ENCODE peak calls at places on chromosomes 2 and 18, in six cellular contexts. One of them, this sample, is unnamed.
A peak's percentile ranks its signal among the peaks of the same experiment; 100 is the strongest.

GRCh38 chr2:84055816-84056215 is 403.3 kb downstream of the SUCLG1 start:
- DNase-seq in HepG2: no peak
- DNase-seq in K562: no peak
- DNase-seq in SK-N-SH: no peak
- DNase-seq in GM12878: no peak
- DNase-seq in H1: no peak
- DNase-seq in this sample: no peak

GRCh38 chr2:151410485-151410833 is 757 bp downstream of the RIF1 start:
- DNase-seq in H1: no peak
- DNase-seq in SK-N-SH: peak; percentile 54
- DNase-seq in GM12878: no peak
- DNase-seq in HepG2: peak; percentile 50
- DNase-seq in K562: peak; percentile 77
- DNase-seq in this sample: peak; percentile 25

GRCh38 chr18:3579701-3580100 is 129.7 kb downstream of the TGIF1 start:
- DNase-seq in GM12878: no peak
- DNase-seq in SK-N-SH: no peak
- DNase-seq in K562: no peak
- DNase-seq in H1: no peak
- DNase-seq in HepG2: no peak
- DNase-seq in this sample: no peak

GRCh38 chr2:68365087-68365486 is at the start of gene PLEK:
- DNase-seq in SK-N-SH: no peak
- DNase-seq in K562: no peak
- DNase-seq in H1: no peak
- DNase-seq in HepG2: no peak
- DNase-seq in GM12878: no peak
- DNase-seq in this sample: peak; percentile 95

GRCh38 chr18:7070466-7070865 is 47.1 kb downstream of the LAMA1 start:
- DNase-seq in K562: no peak
- DNase-seq in GM12878: no peak
- DNase-seq in HepG2: no peak
- DNase-seq in SK-N-SH: no peak
- DNase-seq in H1: no peak
- DNase-seq in this sample: no peak

GRCh38 chr2:109497911-109498870 is 115.6 kb downstream of the SEPTIN10 start:
- DNase-seq in HepG2: no peak
- DNase-seq in H1: no peak
- DNase-seq in K562: no peak
- DNase-seq in SK-N-SH: no peak
- DNase-seq in GM12878: no peak
- DNase-seq in this sample: no peak

GRCh38 chr2:145411493-145411892 is 891.6 kb upstream of the ZEB2 start:
- DNase-seq in HepG2: no peak
- DNase-seq in H1: no peak
- DNase-seq in GM12878: peak; percentile 68
- DNase-seq in K562: peak; percentile 8
- DNase-seq in SK-N-SH: no peak
- DNase-seq in this sample: peak; percentile 12

GRCh38 chr2:187382131-187382530 is 65.9 kb downstream of the CALCRL start:
- DNase-seq in HepG2: no peak
- DNase-seq in K562: no peak
- DNase-seq in GM12878: no peak
- DNase-seq in SK-N-SH: no peak
- DNase-seq in H1: no peak
- DNase-seq in this sample: no peak

GRCh38 chr2:78817430-78817829 is 208.1 kb upstream of the REG3G start:
- DNase-seq in HepG2: no peak
- DNase-seq in K562: no peak
- DNase-seq in H1: no peak
- DNase-seq in SK-N-SH: no peak
- DNase-seq in GM12878: no peak
- DNase-seq in this sample: no peak

GRCh38 chr2:238524584-238524983 is 97.9 kb downstream of the ASB1 start:
- DNase-seq in HepG2: no peak
- DNase-seq in K562: no peak
- DNase-seq in SK-N-SH: no peak
- DNase-seq in GM12878: no peak
- DNase-seq in H1: no peak
- DNase-seq in this sample: no peak

GRCh38 chr2:118185210-118186109 is 97.2 kb downstream of the INSIG2 start:
- DNase-seq in K562: peak; percentile 3
- DNase-seq in HepG2: no peak
- DNase-seq in SK-N-SH: peak; percentile 66
- DNase-seq in H1: peak; percentile 77
- DNase-seq in GM12878: no peak
- DNase-seq in this sample: peak; percentile 14

GRCh38 chr18:46536215-46536874 is 120.7 kb downstream of the LOXHD1 start:
- DNase-seq in GM12878: no peak
- DNase-seq in H1: no peak
- DNase-seq in HepG2: no peak
- DNase-seq in SK-N-SH: no peak
- DNase-seq in K562: peak; percentile 14
- DNase-seq in this sample: no peak

GRCh38 chr2:147172493-147173185 is 672.2 kb upstream of the ACVR2A start:
- DNase-seq in GM12878: no peak
- DNase-seq in HepG2: no peak
- DNase-seq in K562: no peak
- DNase-seq in SK-N-SH: no peak
- DNase-seq in H1: no peak
- DNase-seq in this sample: no peak

GRCh38 chr2:224994221-224994843 is 47.9 kb downstream of the DOCK10 start:
- DNase-seq in HepG2: no peak
- DNase-seq in K562: no peak
- DNase-seq in H1: no peak
- DNase-seq in SK-N-SH: no peak
- DNase-seq in GM12878: no peak
- DNase-seq in this sample: no peak

GRCh38 chr2:179974743-179975142 is 32.4 kb downstream of the CWC22 start:
- DNase-seq in SK-N-SH: no peak
- DNase-seq in H1: no peak
- DNase-seq in HepG2: no peak
- DNase-seq in K562: no peak
- DNase-seq in GM12878: no peak
- DNase-seq in this sample: no peak

GRCh38 chr18:76715012-76715608 is 107.2 kb upstream of the ZNF236 start:
- DNase-seq in GM12878: no peak
- DNase-seq in SK-N-SH: no peak
- DNase-seq in H1: no peak
- DNase-seq in HepG2: no peak
- DNase-seq in K562: no peak
- DNase-seq in this sample: no peak

GRCh38 chr2:1631292-1632005 is 112.9 kb downstream of the PXDN start:
- DNase-seq in GM12878: no peak
- DNase-seq in HepG2: no peak
- DNase-seq in H1: no peak
- DNase-seq in SK-N-SH: no peak
- DNase-seq in K562: no peak
- DNase-seq in this sample: no peak

GRCh38 chr2:126905991-126906390 is 7.3 kb downstream of the TEX51 start:
- DNase-seq in GM12878: no peak
- DNase-seq in SK-N-SH: no peak
- DNase-seq in HepG2: no peak
- DNase-seq in H1: peak; percentile 6
- DNase-seq in K562: no peak
- DNase-seq in this sample: no peak

GRCh38 chr18:73848656-73849055 is 299.0 kb downstream of the FBXO15 start:
- DNase-seq in K562: no peak
- DNase-seq in H1: no peak
- DNase-seq in HepG2: no peak
- DNase-seq in GM12878: no peak
- DNase-seq in SK-N-SH: no peak
- DNase-seq in this sample: no peak

GRCh38 chr18:27843783-27844415 is 333.0 kb downstream of the CDH2 start:
- DNase-seq in H1: no peak
- DNase-seq in GM12878: no peak
- DNase-seq in K562: no peak
- DNase-seq in HepG2: no peak
- DNase-seq in SK-N-SH: no peak
- DNase-seq in this sample: no peak

GRCh38 chr2:28231110-28231621 is 161.5 kb upstream of the FOSL2 start:
- DNase-seq in K562: no peak
- DNase-seq in HepG2: no peak
- DNase-seq in GM12878: no peak
- DNase-seq in H1: no peak
- DNase-seq in SK-N-SH: peak; percentile 27
- DNase-seq in this sample: no peak

GRCh38 chr2:28228419-28228995 is 164.2 kb upstream of the FOSL2 start:
- DNase-seq in HepG2: no peak
- DNase-seq in H1: no peak
- DNase-seq in GM12878: no peak
- DNase-seq in K562: no peak
- DNase-seq in SK-N-SH: no peak
- DNase-seq in this sample: no peak

GRCh38 chr2:28233070-28233718 is 159.5 kb upstream of the FOSL2 start:
- DNase-seq in K562: no peak
- DNase-seq in SK-N-SH: no peak
- DNase-seq in H1: no peak
- DNase-seq in GM12878: no peak
- DNase-seq in HepG2: peak; percentile 25
- DNase-seq in this sample: no peak

GRCh38 chr2:28234807-28235206 is 157.9 kb upstream of the FOSL2 start:
- DNase-seq in H1: no peak
- DNase-seq in GM12878: no peak
- DNase-seq in K562: no peak
- DNase-seq in SK-N-SH: no peak
- DNase-seq in HepG2: no peak
- DNase-seq in this sample: no peak

DNA sequence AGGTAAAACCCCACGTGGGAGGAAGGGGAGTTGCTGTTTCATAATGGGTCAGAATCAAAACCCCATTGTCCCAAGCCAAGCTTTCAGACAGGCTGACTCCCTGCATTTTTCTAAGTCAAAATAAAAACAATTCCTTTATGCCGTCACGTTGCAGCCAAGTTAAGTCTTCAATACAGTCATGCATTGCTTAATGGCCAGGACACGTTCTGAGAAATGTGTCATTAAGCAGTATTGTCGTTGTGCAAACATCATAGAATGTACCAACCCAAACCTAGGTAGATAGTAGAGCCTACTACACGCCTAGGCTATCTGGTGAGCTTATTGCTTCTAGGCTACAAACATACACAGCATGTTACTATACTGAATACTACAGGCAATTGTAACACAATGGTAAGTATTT is 160.4 kb upstream of the FOSL2 start:
- DNase-seq in HepG2: no peak
- DNase-seq in H1: no peak
- DNase-seq in K562: no peak
- DNase-seq in SK-N-SH: no peak
- DNase-seq in GM12878: no peak
- DNase-seq in this sample: no peak
- TF ChIP-seq GABPA in HepG2: no peak
- TF ChIP-seq GABPA in H1: no peak
- TF ChIP-seq GABPA in K562: no peak
- TF ChIP-seq GABPA in SK-N-SH: no peak
- TF ChIP-seq GABPA in GM12878: no peak
- TF ChIP-seq GABPA in this sample: no peak

GRCh38 chr18:9017170-9017899 is 85.2 kb upstream of the NDUFV2 start:
- DNase-seq in SK-N-SH: peak; percentile 34
- DNase-seq in K562: peak; percentile 98
- DNase-seq in GM12878: peak; percentile 20
- DNase-seq in HepG2: peak; percentile 20
- DNase-seq in H1: peak; percentile 79
- DNase-seq in this sample: peak; percentile 67
- H3K4me3 ChIP-seq in SK-N-SH: no peak overlapping the region
- H3K4me3 ChIP-seq in K562: peak overlapping the region; percentile 1
- H3K4me3 ChIP-seq in GM12878: peak overlapping the region; percentile 56
- H3K4me3 ChIP-seq in HepG2: peak overlapping the region; percentile 39
- H3K4me3 ChIP-seq in H1: no peak overlapping the region
- H3K4me3 ChIP-seq in this sample: no peak overlapping the region

GRCh38 chr18:4765401-4765800 is 310.3 kb upstream of the DLGAP1 start:
- DNase-seq in SK-N-SH: no peak
- DNase-seq in K562: no peak
- DNase-seq in HepG2: no peak
- DNase-seq in GM12878: no peak
- DNase-seq in H1: peak; percentile 58
- DNase-seq in this sample: no peak
- TF ChIP-seq CTCF in SK-N-SH: no peak
- TF ChIP-seq CTCF in K562: no peak
- TF ChIP-seq CTCF in HepG2: no peak
- TF ChIP-seq CTCF in GM12878: no peak
- TF ChIP-seq CTCF in H1: peak; percentile 82
- TF ChIP-seq CTCF in this sample: no peak

DNA sequence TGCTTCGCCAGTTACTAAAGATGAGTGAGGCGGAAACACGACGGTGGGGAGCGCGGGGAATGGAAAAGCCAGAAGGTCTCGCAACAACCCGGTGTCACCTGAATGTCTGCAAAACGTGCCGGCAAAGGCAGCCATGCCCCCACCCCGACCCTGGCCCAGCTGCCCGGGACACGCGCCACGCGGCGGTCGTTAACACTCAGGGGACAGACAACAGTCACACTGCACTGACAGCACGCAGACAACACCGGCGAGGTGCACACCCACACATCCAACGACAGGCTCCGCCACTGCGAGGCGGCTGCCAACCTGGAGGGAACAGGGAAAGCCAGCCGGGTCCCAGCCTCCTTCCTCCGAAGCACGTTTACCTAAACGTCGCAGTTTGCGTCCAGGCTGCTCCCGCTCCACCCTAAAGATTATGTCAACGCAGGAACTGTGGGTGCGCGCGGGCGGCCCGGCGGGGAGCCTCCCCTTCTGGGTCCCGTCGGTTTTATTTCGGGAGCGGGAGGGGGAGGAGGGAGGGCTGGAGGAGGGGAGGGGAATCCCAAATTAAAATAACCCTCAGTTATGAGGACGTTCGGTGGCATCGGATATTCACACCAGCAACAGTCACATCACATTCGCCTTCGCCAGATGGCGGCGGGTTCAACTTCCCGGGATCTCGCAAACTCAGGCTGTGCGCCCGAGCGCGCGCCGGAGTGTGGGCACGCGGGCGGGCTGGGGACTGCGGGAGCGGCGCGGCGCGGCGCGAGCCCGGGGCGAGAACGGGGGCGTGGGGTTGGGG is 694 bp downstream of the PTGR3 start:
- DNase-seq in K562: peak; percentile 63
- DNase-seq in HepG2: peak; percentile 18
- DNase-seq in H1: peak; percentile 62
- DNase-seq in GM12878: no peak
- DNase-seq in SK-N-SH: peak; percentile 75
- DNase-seq in this sample: peak; percentile 74
- TF ChIP-seq GABPA in K562: no peak
- TF ChIP-seq GABPA in HepG2: no peak
- TF ChIP-seq GABPA in H1: no peak
- TF ChIP-seq GABPA in GM12878: no peak
- TF ChIP-seq GABPA in SK-N-SH: no peak
- TF ChIP-seq GABPA in this sample: no peak

GRCh38 chr2:165952085-165952484 is 1.5 kb downstream of the TTC21B start:
- DNase-seq in HepG2: no peak
- DNase-seq in SK-N-SH: no peak
- DNase-seq in K562: peak; percentile 20
- DNase-seq in H1: no peak
- DNase-seq in GM12878: no peak
- DNase-seq in this sample: no peak
- H3K4me3 ChIP-seq in HepG2: peak overlapping the region; percentile 88
- H3K4me3 ChIP-seq in SK-N-SH: no peak overlapping the region
- H3K4me3 ChIP-seq in K562: peak overlapping the region; percentile 82
- H3K4me3 ChIP-seq in H1: no peak overlapping the region
- H3K4me3 ChIP-seq in GM12878: peak overlapping the region; percentile 81
- H3K4me3 ChIP-seq in this sample: no peak overlapping the region